ENCODE peak calls at places on chromosomes 1 and 21, in five cellular contexts. M is germinal center, U is cardiac muscle cell, E is A172, L is fibroblast of the conjunctiva. B is an unnamed sample.

GRCh38 chr1:160971618-160972056 is 17.0 kb upstream of the ITLN2 start:
- DNase-seq in M (no peak), U (no peak), E (no peak), L (no peak), B (peak)

GRCh38 chr1:10457910-10458309 is 8.1 kb downstream of the CORT start:
- DNase-seq in M (no peak), U (no peak), E (no peak), L (no peak), B (no peak)

GRCh38 chr21:41973861-41974751 is 20.3 kb upstream of the C2CD2 start:
- DNase-seq in M (peak), U (no peak), E (no peak), L (no peak), B (peak)

GRCh38 chr1:208040714-208041393 is 129.9 kb upstream of the CD34 start:
- DNase-seq in M (no peak), U (no peak), E (no peak), L (no peak), B (no peak)

GRCh38 chr1:10338047-10338446 is 60.8 kb upstream of the PGD start:
- DNase-seq in M (peak), U (peak), E (peak), L (peak), B (peak)

GRCh38 chr1:102897537-102897936 is 210.8 kb downstream of the COL11A1 start:
- DNase-seq in M (no peak), U (no peak), E (peak), L (peak), B (no peak)

GRCh38 chr1:235918032-235918431 is 51.3 kb upstream of the LYST start:
- DNase-seq in M (no peak), U (no peak), E (no peak), L (no peak), B (no peak)

GRCh38 chr1:234998174-234998741 is 130.4 kb downstream of the TOMM20 start:
- DNase-seq in M (no peak), U (no peak), E (peak), L (no peak), B (peak)

GRCh38 chr1:15799928-15800835 is 7.3 kb downstream of the UQCRHL start:
- DNase-seq in M (no peak), U (peak), E (peak), L (peak), B (peak)

GRCh38 chr1:26363549-26364448 is 8.8 kb downstream of the ZNF683 start:
- DNase-seq in M (peak), U (peak), E (peak), L (peak), B (peak)

GRCh38 chr1:64721576-64722145 is 23.2 kb upstream of the RAVER2 start:
- DNase-seq in M (no peak), U (no peak), E (no peak), L (no peak), B (no peak)

GRCh38 chr21:45769239-45769758 is 125.8 kb downstream of the PCBP3 start:
- DNase-seq in M (no peak), U (no peak), E (no peak), L (no peak), B (no peak)

GRCh38 chr1:119713538-119714456 is 2.1 kb downstream of the PHGDH start:
- DNase-seq in M (no peak), U (peak), E (no peak), L (no peak), B (peak)

GRCh38 chr1:240811261-240811660 is 199.3 kb upstream of the GREM2 start:
- DNase-seq in M (no peak), U (no peak), E (no peak), L (no peak), B (no peak)

GRCh38 chr1:154239491-154239890 is 18.7 kb downstream of the UBAP2L start:
- DNase-seq in M (no peak), U (no peak), E (no peak), L (no peak), B (no peak)

GRCh38 chr21:33396436-33396835 is 6.8 kb upstream of the IFNGR2 start:
- DNase-seq in M (no peak), U (no peak), E (no peak), L (no peak), B (no peak)

GRCh38 chr21:34074283-34075098 is 1.1 kb downstream of the MRPS6 start:
- DNase-seq in M (no peak), U (peak), E (no peak), L (no peak), B (peak)

GRCh38 chr1:225896937-225897549 is 8.1 kb upstream of the LEFTY1 start:
- DNase-seq in M (peak), U (no peak), E (peak), L (no peak), B (no peak)

GRCh38 chr1:115782571-115783281 is 14.2 kb upstream of the CASQ2 start:
- DNase-seq in M (no peak), U (no peak), E (peak), L (peak), B (peak)

GRCh38 chr1:26945728-26946127 is 14.5 kb downstream of the KDF1 start:
- DNase-seq in M (no peak), U (no peak), E (no peak), L (no peak), B (no peak)

GRCh38 chr21:16454371-16454770 is 724.6 kb downstream of the USP25 start:
- DNase-seq in M (no peak), U (no peak), E (peak), L (no peak), B (peak)

GRCh38 chr1:106978477-106979322 is 77.8 kb upstream of the PRMT6 start:
- DNase-seq in M (no peak), U (no peak), E (no peak), L (peak), B (no peak)

GRCh38 chr21:33007747-33008146 is 18.0 kb upstream of the OLIG2 start:
- DNase-seq in M (no peak), U (no peak), E (no peak), L (no peak), B (no peak)

GRCh38 chr1:25369241-25369640 is 31.1 kb downstream of the TMEM50A start:
- DNase-seq in M (no peak), U (peak), E (no peak), L (no peak), B (no peak)

GRCh38 chr1:53346007-53346813 is 18.3 kb upstream of the LRP8 start:
- DNase-seq in M (no peak), U (no peak), E (no peak), L (no peak), B (no peak)

GRCh38 chr1:90763506-90763905 is 46.4 kb upstream of the BARHL2 start:
- DNase-seq in M (no peak), U (no peak), E (peak), L (no peak), B (no peak)

GRCh38 chr1:184101571-184101970 is 50.0 kb downstream of the TSEN15 start:
- DNase-seq in M (no peak), U (no peak), E (no peak), L (no peak), B (no peak)

GRCh38 chr1:93635614-93636543 is 45.8 kb downstream of the BCAR3 start:
- DNase-seq in M (no peak), U (no peak), E (no peak), L (no peak), B (peak)